ENCODE peak calls at places on chromosome 7, in seven cellular contexts. O, Y, E, B, U, P and F are unnamed samples.

GRCh38 chr7:85204496-85204895 is 17.6 kb upstream of the SEMA3D start:
- DNase-seq in P (no peak), O (no peak), Y (no peak), E (no peak), B (no peak), U (no peak), F (no peak)

GRCh38 chr7:13945670-13946069 is 43.8 kb downstream of the ETV1 start:
- DNase-seq in U (no peak), E (peak; percentile 16), P (no peak), O (no peak), Y (no peak), B (peak; percentile 16), F (no peak)

GRCh38 chr7:74481458-74482324 is 28.0 kb downstream of the GTF2IRD1 start:
- DNase-seq in U (no peak), Y (no peak), P (no peak), O (no peak), E (no peak), B (no peak), F (peak; percentile 13)

GRCh38 chr7:156650042-156650441 is 9.5 kb downstream of the RNF32 start:
- DNase-seq in Y (peak; percentile 40), U (peak; percentile 30), O (no peak), B (peak; percentile 32), E (no peak), P (peak; percentile 48), F (no peak)

GRCh38 chr7:17532861-17533404 is 234.5 kb downstream of the AHR start:
- DNase-seq in U (peak; percentile 73), P (no peak), B (peak; percentile 22), Y (no peak), O (no peak), E (peak; percentile 84), F (peak; percentile 94)

GRCh38 chr7:17367502-17367901 is 69.0 kb downstream of the AHR start:
- DNase-seq in O (no peak), B (no peak), E (no peak), U (no peak), P (no peak), Y (no peak), F (peak; percentile 27)

GRCh38 chr7:36945612-36946400 is 221.5 kb upstream of the AOAH start:
- DNase-seq in E (no peak), P (no peak), O (no peak), B (peak; percentile 98), Y (no peak), U (no peak), F (no peak)

GRCh38 chr7:143240323-143241168 is 18.7 kb downstream of the TAS2R40 start:
- DNase-seq in P (peak; percentile 80), U (peak; percentile 69), E (peak; percentile 68), Y (peak; percentile 81), O (peak; percentile 73), B (peak; percentile 83), F (peak; percentile 72)

GRCh38 chr7:87001214-87001613 is 58.2 kb downstream of the ELAPOR2 start:
- DNase-seq in P (no peak), O (no peak), B (no peak), U (no peak), Y (no peak), E (no peak), F (no peak)

GRCh38 chr7:44311561-44312495 is 13.6 kb downstream of the CAMK2B start:
- DNase-seq in Y (no peak), B (no peak), P (no peak), U (no peak), E (no peak), O (no peak), F (no peak)

GRCh38 chr7:28207486-28208158 is 27.0 kb upstream of the JAZF1 start:
- DNase-seq in O (no peak), E (no peak), U (no peak), B (no peak), Y (no peak), P (no peak), F (peak; percentile 21)

GRCh38 chr7:149459540-149460433 is 1.1 kb downstream of the ZNF777 start:
- DNase-seq in B (peak; percentile 46), O (no peak), E (no peak), P (peak; percentile 55), Y (peak; percentile 41), U (peak; percentile 28), F (no peak)

GRCh38 chr7:31890198-31890597 is 180.0 kb downstream of the PDE1C start:
- DNase-seq in O (peak; percentile 16), Y (no peak), B (no peak), P (no peak), E (no peak), U (no peak), F (no peak)

GRCh38 chr7:4386190-4386589 is 295.9 kb upstream of the FOXK1 start:
- DNase-seq in P (no peak), B (peak; percentile 19), Y (no peak), U (no peak), E (no peak), O (no peak), F (no peak)

GRCh38 chr7:71787513-71787912 is 624.6 kb downstream of the CALN1 start:
- DNase-seq in B (no peak), O (no peak), E (no peak), U (no peak), P (no peak), Y (no peak), F (no peak)